ENCODE peak calls at places on chromosomes 3 and 15, in four cellular contexts. W, G, U and B are unnamed samples.

GRCh38 chr3:52851348-52851747 is 16.5 kb upstream of the MUSTN1 start:
- DNase-seq in W (peak), G (peak), U (no peak), B (no peak)

GRCh38 chr3:15860014-15860934 is 62.5 kb upstream of the ANKRD28 start:
- DNase-seq in W (peak), G (peak), U (peak), B (no peak)

GRCh38 chr3:173238091-173238490 is 97.1 kb upstream of the SPATA16 start:
- DNase-seq in W (no peak), G (no peak), U (no peak), B (no peak)

GRCh38 chr15:101314301-101314700 is 19.3 kb upstream of the SNRPA1 start:
- DNase-seq in W (no peak), G (no peak), U (no peak), B (no peak)

GRCh38 chr3:154795582-154795981 is 284.5 kb upstream of the MME start:
- DNase-seq in W (no peak), G (peak), U (no peak), B (no peak)

GRCh38 chr15:69659454-69660050 is 206.9 kb downstream of the RPLP1 start:
- DNase-seq in W (no peak), G (no peak), U (no peak), B (no peak)

GRCh38 chr3:140727886-140728285 is 50.0 kb downstream of the TRIM42 start:
- DNase-seq in W (no peak), G (no peak), U (no peak), B (no peak)

GRCh38 chr15:67192185-67192584 is 62.3 kb downstream of the AAGAB start:
- DNase-seq in W (no peak), G (no peak), U (no peak), B (no peak)

GRCh38 chr3:129619726-129620162 is 13.3 kb upstream of the PLXND1 start:
- DNase-seq in W (no peak), G (no peak), U (no peak), B (no peak)

GRCh38 chr3:150449169-150449721 is 41.1 kb downstream of the TSC22D2 start:
- DNase-seq in W (no peak), G (no peak), U (no peak), B (no peak)

GRCh38 chr3:9340450-9341009 is 22.3 kb upstream of the THUMPD3 start:
- DNase-seq in W (no peak), G (no peak), U (no peak), B (no peak)

GRCh38 chr3:188539631-188540194 is 385.8 kb downstream of the LPP start:
- DNase-seq in W (no peak), G (no peak), U (no peak), B (no peak)

GRCh38 chr3:184737641-184738518 is 26.0 kb upstream of the MAGEF1 start:
- DNase-seq in W (no peak), G (peak), U (no peak), B (no peak)

GRCh38 chr3:118165413-118165812 is 869.2 kb downstream of the IGSF11 start:
- DNase-seq in W (no peak), G (no peak), U (no peak), B (no peak)

GRCh38 chr3:160544837-160545236 is 20.5 kb downstream of the KPNA4 start:
- DNase-seq in W (no peak), G (no peak), U (no peak), B (no peak)

GRCh38 chr15:33091983-33092688 is 102.4 kb downstream of the FMN1 start:
- DNase-seq in W (no peak), G (no peak), U (peak), B (no peak)

GRCh38 chr3:149936812-149937230 is 33.9 kb downstream of the PFN2 start:
- DNase-seq in W (peak), G (peak), U (peak), B (no peak)

GRCh38 chr3:52317601-52318000 is 1.5 kb downstream of the DNAH1 start:
- DNase-seq in W (peak), G (peak), U (peak), B (no peak)

GRCh38 chr3:131216801-131217200 is 164.8 kb upstream of the NUDT16 start:
- DNase-seq in W (peak), G (no peak), U (no peak), B (no peak)

GRCh38 chr3:124510290-124510689 is 220.0 kb upstream of the UMPS start:
- DNase-seq in W (no peak), G (no peak), U (no peak), B (no peak)

GRCh38 chr3:34675383-34676120 is 877.1 kb downstream of the PDCD6IP start:
- DNase-seq in W (no peak), G (no peak), U (no peak), B (no peak)

GRCh38 chr15:60414016-60414682 is 16.4 kb upstream of the ANXA2 start:
- DNase-seq in W (no peak), G (no peak), U (no peak), B (no peak)

GRCh38 chr3:195907730-195908438 is 467 bp downstream of the TNK2 start:
- DNase-seq in W (no peak), G (peak), U (peak), B (no peak)

GRCh38 chr3:171343688-171344087 is 116.5 kb downstream of the TNIK start:
- DNase-seq in W (no peak), G (no peak), U (no peak), B (no peak)

GRCh38 chr15:92643849-92644815 is 11.4 kb downstream of the FAM174B start:
- DNase-seq in W (no peak), G (no peak), U (no peak), B (no peak)

GRCh38 chr3:105473521-105474223 is 107.0 kb downstream of the ALCAM start:
- DNase-seq in W (no peak), G (no peak), U (no peak), B (no peak)

GRCh38 chr15:49864251-49864650 is 243.4 kb downstream of the DTWD1 start:
- DNase-seq in W (no peak), G (no peak), U (no peak), B (no peak)

GRCh38 chr15:49863431-49864205 is 242.8 kb downstream of the DTWD1 start:
- DNase-seq in W (no peak), G (no peak), U (no peak), B (no peak)

GRCh38 chr15:49865925-49866757 is 245.3 kb downstream of the DTWD1 start:
- DNase-seq in W (no peak), G (no peak), U (no peak), B (peak)

GRCh38 chr15:49868348-49868747 is 247.5 kb downstream of the DTWD1 start:
- DNase-seq in W (no peak), G (no peak), U (no peak), B (no peak)
- TF ChIP-seq POLR2AphosphoS5 in W (no peak), G (no peak), U (no peak), B (no peak)

GRCh38 chr3:183427206-183428139 is 946 bp downstream of the MCF2L2 start:
- DNase-seq in W (peak), G (no peak), U (no peak), B (no peak)

GRCh38 chr3:183430325-183430957 is 2.0 kb upstream of the MCF2L2 start:
- DNase-seq in W (no peak), G (no peak), U (no peak), B (no peak)

GRCh38 chr3:183428140-183429023 is at the start of gene MCF2L2:
- DNase-seq in W (peak), G (peak), U (peak), B (no peak)
- TF ChIP-seq POLR2AphosphoS5 in W (peak), G (no peak), U (no peak), B (peak)

DNA sequence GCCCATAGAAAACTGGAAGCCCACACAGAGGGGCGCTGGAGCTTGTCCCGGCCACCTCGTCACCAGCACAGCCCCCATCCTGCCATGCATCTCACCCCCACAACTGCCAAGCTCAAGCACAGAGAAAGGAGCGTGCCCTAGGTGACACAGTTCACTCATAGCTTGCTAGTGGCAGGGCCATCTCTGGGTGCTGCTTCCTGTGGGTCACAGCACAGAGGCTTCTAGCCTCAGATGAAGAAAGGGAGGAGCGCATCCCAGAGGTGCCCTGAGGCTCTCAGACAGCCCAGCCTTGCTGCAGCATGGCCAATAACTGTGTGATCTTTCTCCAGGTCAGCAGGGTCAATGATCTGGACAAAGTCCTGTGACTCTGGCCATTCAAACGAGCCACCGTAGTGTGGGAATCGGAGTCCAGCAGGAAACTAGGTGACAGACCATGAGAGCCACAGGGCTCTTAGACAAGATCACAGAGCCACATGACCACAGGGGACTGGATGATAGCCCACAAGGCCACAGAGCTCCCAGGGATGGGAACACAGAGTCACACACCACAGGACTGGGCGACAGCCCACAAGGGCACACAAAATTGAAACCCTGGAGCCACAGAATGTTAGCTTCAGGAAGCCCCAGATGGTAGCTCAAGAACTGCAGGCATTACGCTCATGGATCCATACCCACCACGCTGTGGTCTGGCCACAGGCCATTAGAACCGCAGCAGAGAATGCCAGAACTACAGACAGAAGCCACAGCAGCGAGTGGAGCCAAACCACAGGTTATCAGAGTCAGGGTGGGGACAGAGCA is 25.8 kb upstream of the GRIP2 start:
- DNase-seq in W (no peak), G (no peak), U (no peak), B (no peak)
- TF ChIP-seq POLR2AphosphoS5 in W (no peak), G (no peak), U (no peak), B (no peak)

GRCh38 chr15:45635191-45635638 is 386 bp downstream of the SQOR start:
- DNase-seq in W (peak), G (peak), U (peak), B (peak)

GRCh38 chr15:45631831-45632230 is 3.0 kb upstream of the SQOR start:
- DNase-seq in W (no peak), G (no peak), U (no peak), B (no peak)

GRCh38 chr15:45637552-45638033 is 2.8 kb downstream of the SQOR start:
- DNase-seq in W (no peak), G (peak), U (peak), B (no peak)

GRCh38 chr15:45635763-45636292 is 999 bp downstream of the SQOR start:
- DNase-seq in W (no peak), G (no peak), U (no peak), B (no peak)

GRCh38 chr15:45634442-45635190 is at the start of gene SQOR:
- DNase-seq in W (peak), G (peak), U (peak), B (peak)
- TF ChIP-seq POLR2AphosphoS5 in W (no peak), G (peak), U (peak), B (no peak)

GRCh38 chr15:77577350-77577749 is 55.4 kb downstream of the LINGO1 start:
- DNase-seq in W (no peak), G (no peak), U (no peak), B (no peak)
- TF ChIP-seq POLR2AphosphoS5 in W (no peak), G (no peak), U (no peak), B (no peak)

GRCh38 chr15:90386221-90386620 is 1.8 kb upstream of the IQGAP1 start:
- DNase-seq in W (no peak), G (no peak), U (no peak), B (no peak)

GRCh38 chr15:90393040-90393439 is 5.0 kb downstream of the IQGAP1 start:
- DNase-seq in W (no peak), G (no peak), U (no peak), B (no peak)

GRCh38 chr15:90389513-90389912 is 1.5 kb downstream of the IQGAP1 start:
- DNase-seq in W (no peak), G (no peak), U (no peak), B (no peak)

GRCh38 chr15:90387534-90388461 is at the start of gene IQGAP1:
- DNase-seq in W (peak), G (peak), U (peak), B (peak)

DNA sequence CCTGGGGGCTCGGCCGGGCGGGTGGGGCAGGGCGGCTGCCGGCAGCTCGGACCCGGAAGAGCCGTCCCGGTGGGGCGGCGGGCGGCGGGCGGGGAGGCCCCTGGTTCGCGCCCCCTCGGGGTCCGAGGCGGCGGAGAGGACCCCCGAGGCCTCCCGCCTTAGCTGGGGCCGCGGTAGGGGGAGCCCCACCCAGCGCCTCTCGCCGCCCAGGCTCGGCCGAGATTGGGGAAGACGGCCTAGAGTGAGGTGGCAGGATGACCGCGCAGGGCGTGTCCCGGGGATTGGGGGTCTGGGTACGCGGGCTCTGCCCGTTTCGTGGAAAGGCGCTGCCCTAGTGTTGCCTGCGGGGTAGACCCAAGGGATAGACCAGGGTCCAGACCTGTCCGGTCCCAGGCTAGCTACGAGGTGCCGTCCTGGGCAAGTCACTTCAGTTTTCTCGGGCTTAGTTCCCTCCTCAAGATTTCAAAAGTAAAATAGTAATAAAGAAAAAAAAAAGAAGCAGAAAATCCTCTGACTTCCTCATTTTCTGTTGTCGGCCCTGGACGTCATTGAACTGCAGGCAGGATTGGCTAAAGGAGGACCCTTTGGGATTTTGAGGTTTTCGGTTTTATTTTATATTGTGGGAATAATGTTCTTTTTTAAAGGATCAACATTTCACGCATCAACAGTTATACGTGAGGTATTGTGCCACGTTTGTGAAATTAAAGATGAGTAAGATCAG is 580 bp downstream of the IQGAP1 start:
- DNase-seq in W (peak), G (peak), U (peak), B (peak)
- TF ChIP-seq POLR2AphosphoS5 in W (no peak), G (no peak), U (no peak), B (no peak)

GRCh38 chr3:6125520-6125919 is 735.4 kb upstream of the GRM7 start:
- DNase-seq in W (no peak), G (no peak), U (no peak), B (no peak)
- TF ChIP-seq POLR2AphosphoS5 in W (no peak), G (no peak), U (no peak), B (no peak)

GRCh38 chr15:80929225-80929624 is 60.4 kb downstream of the MESD start:
- DNase-seq in W (no peak), G (no peak), U (no peak), B (no peak)

GRCh38 chr15:80929689-80930088 is 59.9 kb downstream of the MESD start:
- DNase-seq in W (no peak), G (no peak), U (no peak), B (no peak)

GRCh38 chr15:80932989-80933388 is 56.6 kb downstream of the MESD start:
- DNase-seq in W (no peak), G (no peak), U (peak), B (no peak)

GRCh38 chr15:80931191-80931590 is 58.4 kb downstream of the MESD start:
- DNase-seq in W (no peak), G (no peak), U (no peak), B (no peak)

DNA sequence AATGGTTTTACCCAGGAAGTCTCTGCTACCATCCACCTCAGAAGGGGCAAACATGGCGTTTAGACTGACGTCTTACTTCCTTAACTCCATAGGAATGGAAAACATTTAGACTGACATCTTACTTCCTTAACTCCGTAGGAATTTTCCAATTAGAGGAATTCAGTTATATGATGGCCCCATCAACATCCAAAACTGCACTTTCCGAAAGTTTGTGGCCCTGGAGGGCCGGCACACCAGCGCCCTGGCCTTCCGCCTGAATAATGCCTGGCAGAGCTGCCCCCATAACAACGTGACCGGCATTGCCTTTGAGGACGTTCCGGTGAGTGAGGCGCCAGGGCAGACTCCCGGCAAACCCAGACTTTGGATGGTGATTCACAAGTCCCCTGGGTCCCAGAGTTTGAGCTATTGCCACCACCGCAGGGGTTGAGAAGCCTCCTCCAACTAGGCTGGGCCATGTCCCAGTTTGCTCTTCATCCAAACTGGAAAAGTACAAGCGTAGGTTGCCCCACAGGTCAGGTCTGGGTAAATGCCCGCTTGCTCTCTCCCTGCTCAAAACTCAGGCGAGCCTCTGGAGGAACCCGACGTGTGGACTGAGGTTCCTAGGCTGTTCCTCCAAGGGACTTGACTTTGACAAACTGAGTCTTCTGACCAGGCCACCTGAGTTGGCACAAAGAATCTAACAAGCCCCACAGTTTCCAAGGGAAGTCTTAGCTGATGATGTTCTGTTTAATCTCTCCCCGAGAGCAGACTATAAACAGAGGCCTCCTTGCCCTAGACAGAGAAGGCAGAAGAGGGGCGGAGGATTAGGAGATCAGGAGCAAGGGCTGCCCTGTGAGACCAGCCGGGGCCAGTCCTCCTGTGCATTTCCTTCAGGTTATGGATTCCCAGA is 57.7 kb downstream of the MESD start:
- DNase-seq in W (no peak), G (no peak), U (no peak), B (no peak)
- TF ChIP-seq POLR2AphosphoS5 in W (no peak), G (no peak), U (no peak), B (no peak)